ENCODE peak calls at places on chromosomes 12 and 14, in nine cellular contexts. One of them, this sample, is unnamed.
A peak's percentile ranks its signal among the peaks of the same experiment; 100 is the strongest.

GRCh38 chr14:95497561-95498011 is 18.9 kb downstream of the SYNE3 start:
- DNase-seq in lung: no peak
- DNase-seq in esophagus squamous epithelium: no peak
- DNase-seq in astrocyte of the spinal cord: no peak
- DNase-seq in psoas muscle: no peak
- DNase-seq in CD4-positive, alpha-beta memory T cell: no peak
- DNase-seq in ovary: no peak
- DNase-seq in endothelial cell of umbilical vein: no peak
- DNase-seq in K562: no peak
- DNase-seq in this sample: peak; percentile 77

GRCh38 chr14:103923863-103924262 is 4.4 kb upstream of the TDRD9 start:
- DNase-seq in lung: no peak
- DNase-seq in esophagus squamous epithelium: no peak
- DNase-seq in astrocyte of the spinal cord: no peak
- DNase-seq in psoas muscle: no peak
- DNase-seq in CD4-positive, alpha-beta memory T cell: no peak
- DNase-seq in ovary: no peak
- DNase-seq in endothelial cell of umbilical vein: peak; percentile 87
- DNase-seq in K562: peak; percentile 54
- DNase-seq in this sample: no peak

GRCh38 chr14:95217391-95217900 is 60.1 kb upstream of the DICER1 start:
- DNase-seq in lung: no peak
- DNase-seq in esophagus squamous epithelium: no peak
- DNase-seq in astrocyte of the spinal cord: no peak
- DNase-seq in psoas muscle: no peak
- DNase-seq in CD4-positive, alpha-beta memory T cell: no peak
- DNase-seq in ovary: no peak
- DNase-seq in endothelial cell of umbilical vein: no peak
- DNase-seq in K562: no peak
- DNase-seq in this sample: no peak

GRCh38 chr14:102238131-102238530 is 66.8 kb downstream of the MOK start:
- DNase-seq in lung: no peak
- DNase-seq in esophagus squamous epithelium: no peak
- DNase-seq in astrocyte of the spinal cord: no peak
- DNase-seq in psoas muscle: no peak
- DNase-seq in CD4-positive, alpha-beta memory T cell: no peak
- DNase-seq in ovary: no peak
- DNase-seq in endothelial cell of umbilical vein: no peak
- DNase-seq in K562: no peak
- DNase-seq in this sample: no peak

GRCh38 chr12:109877504-109878246 is 2.7 kb downstream of the GLTP start:
- DNase-seq in lung: no peak
- DNase-seq in esophagus squamous epithelium: no peak
- DNase-seq in astrocyte of the spinal cord: no peak
- DNase-seq in psoas muscle: no peak
- DNase-seq in CD4-positive, alpha-beta memory T cell: no peak
- DNase-seq in ovary: no peak
- DNase-seq in endothelial cell of umbilical vein: no peak
- DNase-seq in K562: no peak
- DNase-seq in this sample: no peak

GRCh38 chr14:23379331-23380196 is 2.7 kb downstream of the CMTM5 start:
- DNase-seq in lung: peak; percentile 77
- DNase-seq in esophagus squamous epithelium: no peak
- DNase-seq in astrocyte of the spinal cord: peak; percentile 10
- DNase-seq in psoas muscle: peak; percentile 58
- DNase-seq in CD4-positive, alpha-beta memory T cell: peak; percentile 67
- DNase-seq in ovary: peak; percentile 52
- DNase-seq in endothelial cell of umbilical vein: peak; percentile 34
- DNase-seq in K562: peak; percentile 69
- DNase-seq in this sample: peak; percentile 68

GRCh38 chr14:61642246-61642982 is 52.9 kb upstream of the HIF1A start:
- DNase-seq in lung: no peak
- DNase-seq in esophagus squamous epithelium: no peak
- DNase-seq in astrocyte of the spinal cord: no peak
- DNase-seq in psoas muscle: no peak
- DNase-seq in CD4-positive, alpha-beta memory T cell: no peak
- DNase-seq in ovary: no peak
- DNase-seq in endothelial cell of umbilical vein: no peak
- DNase-seq in K562: no peak
- DNase-seq in this sample: no peak

GRCh38 chr14:84527706-84528105 is 1002.2 kb upstream of the FLRT2 start:
- DNase-seq in lung: no peak
- DNase-seq in esophagus squamous epithelium: no peak
- DNase-seq in astrocyte of the spinal cord: no peak
- DNase-seq in psoas muscle: no peak
- DNase-seq in CD4-positive, alpha-beta memory T cell: no peak
- DNase-seq in ovary: no peak
- DNase-seq in endothelial cell of umbilical vein: no peak
- DNase-seq in K562: no peak
- DNase-seq in this sample: no peak

GRCh38 chr12:9163392-9163791 is 44.8 kb downstream of the PZP start:
- DNase-seq in lung: no peak
- DNase-seq in esophagus squamous epithelium: no peak
- DNase-seq in astrocyte of the spinal cord: no peak
- DNase-seq in psoas muscle: no peak
- DNase-seq in CD4-positive, alpha-beta memory T cell: no peak
- DNase-seq in ovary: no peak
- DNase-seq in endothelial cell of umbilical vein: peak; percentile 93
- DNase-seq in K562: no peak
- DNase-seq in this sample: no peak

GRCh38 chr12:68481181-68481941 is 129.3 kb upstream of the RAP1B start:
- DNase-seq in lung: no peak
- DNase-seq in esophagus squamous epithelium: no peak
- DNase-seq in astrocyte of the spinal cord: no peak
- DNase-seq in psoas muscle: no peak
- DNase-seq in CD4-positive, alpha-beta memory T cell: no peak
- DNase-seq in ovary: no peak
- DNase-seq in endothelial cell of umbilical vein: no peak
- DNase-seq in K562: no peak
- DNase-seq in this sample: peak; percentile 75

DNA sequence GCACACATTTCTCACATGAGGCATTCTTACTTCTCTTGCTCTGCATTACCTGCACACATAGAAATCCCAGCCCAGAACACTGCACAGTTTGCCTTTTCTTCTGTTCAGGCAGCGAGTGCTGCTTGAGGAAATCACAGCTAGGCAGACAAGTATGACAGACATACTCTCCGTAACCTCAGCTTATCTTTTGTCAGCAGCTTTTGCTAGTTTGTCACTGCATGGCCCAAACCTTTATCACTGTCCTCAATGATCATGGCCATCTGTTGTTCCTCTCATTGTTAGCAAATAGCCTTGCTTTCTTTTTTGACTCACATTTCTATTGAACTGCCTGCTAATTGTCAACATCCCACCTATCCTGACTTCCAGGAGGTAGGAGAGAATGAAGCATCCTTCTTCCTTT is 5.3 kb downstream of the ZNF10 start:
- DNase-seq in lung: no peak
- DNase-seq in esophagus squamous epithelium: no peak
- DNase-seq in astrocyte of the spinal cord: no peak
- DNase-seq in psoas muscle: no peak
- DNase-seq in CD4-positive, alpha-beta memory T cell: no peak
- DNase-seq in ovary: no peak
- DNase-seq in endothelial cell of umbilical vein: no peak
- DNase-seq in K562: peak; percentile 42
- DNase-seq in this sample: no peak
- H3K4me3 ChIP-seq in lung: no peak overlapping the region
- H3K4me3 ChIP-seq in esophagus squamous epithelium: no peak overlapping the region
- H3K4me3 ChIP-seq in astrocyte of the spinal cord: no peak overlapping the region
- H3K4me3 ChIP-seq in psoas muscle: no peak overlapping the region
- H3K4me3 ChIP-seq in CD4-positive, alpha-beta memory T cell: no peak overlapping the region
- H3K4me3 ChIP-seq in ovary: no peak overlapping the region
- H3K4me3 ChIP-seq in endothelial cell of umbilical vein: no peak overlapping the region
- H3K4me3 ChIP-seq in K562: no peak overlapping the region
- H3K4me3 ChIP-seq in this sample: no peak overlapping the region

GRCh38 chr12:6959376-6960290 is 8.5 kb downstream of the PTPN6 start:
- DNase-seq in lung: no peak
- DNase-seq in esophagus squamous epithelium: no peak
- DNase-seq in astrocyte of the spinal cord: no peak
- DNase-seq in psoas muscle: peak; percentile 21
- DNase-seq in CD4-positive, alpha-beta memory T cell: no peak
- DNase-seq in ovary: no peak
- DNase-seq in endothelial cell of umbilical vein: no peak
- DNase-seq in K562: no peak
- DNase-seq in this sample: peak; percentile 31
- H3K4me3 ChIP-seq in lung: no peak overlapping the region
- H3K4me3 ChIP-seq in esophagus squamous epithelium: no peak overlapping the region
- H3K4me3 ChIP-seq in astrocyte of the spinal cord: no peak overlapping the region
- H3K4me3 ChIP-seq in psoas muscle: no peak overlapping the region
- H3K4me3 ChIP-seq in CD4-positive, alpha-beta memory T cell: peak overlapping the region; percentile 58
- H3K4me3 ChIP-seq in ovary: no peak overlapping the region
- H3K4me3 ChIP-seq in endothelial cell of umbilical vein: no peak overlapping the region
- H3K4me3 ChIP-seq in K562: no peak overlapping the region
- H3K4me3 ChIP-seq in this sample: peak overlapping the region; percentile 76

DNA sequence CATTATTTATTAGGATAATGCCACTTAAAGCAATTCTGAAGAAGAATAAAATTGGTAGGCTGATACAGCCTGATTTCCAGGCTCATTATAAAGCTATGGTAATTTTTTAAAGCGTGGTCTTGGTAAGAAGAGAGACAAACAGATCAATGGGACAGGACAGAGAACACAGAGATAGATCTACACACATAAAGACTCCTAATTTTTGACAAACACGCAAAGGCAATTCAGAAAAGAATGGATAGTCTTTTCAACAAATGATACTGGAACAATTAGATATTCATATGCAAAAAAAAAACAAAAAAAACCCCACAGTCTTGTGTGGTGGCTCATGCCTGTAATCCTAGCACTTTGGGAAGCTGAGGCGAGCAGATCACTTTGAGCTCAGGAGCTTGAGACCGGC is 25.9 kb upstream of the MEG3 start:
- DNase-seq in lung: no peak
- DNase-seq in esophagus squamous epithelium: no peak
- DNase-seq in astrocyte of the spinal cord: no peak
- DNase-seq in psoas muscle: no peak
- DNase-seq in CD4-positive, alpha-beta memory T cell: no peak
- DNase-seq in ovary: no peak
- DNase-seq in endothelial cell of umbilical vein: no peak
- DNase-seq in K562: no peak
- DNase-seq in this sample: no peak
- H3K4me3 ChIP-seq in lung: no peak overlapping the region
- H3K4me3 ChIP-seq in esophagus squamous epithelium: no peak overlapping the region
- H3K4me3 ChIP-seq in astrocyte of the spinal cord: no peak overlapping the region
- H3K4me3 ChIP-seq in psoas muscle: no peak overlapping the region
- H3K4me3 ChIP-seq in CD4-positive, alpha-beta memory T cell: no peak overlapping the region
- H3K4me3 ChIP-seq in ovary: no peak overlapping the region
- H3K4me3 ChIP-seq in endothelial cell of umbilical vein: no peak overlapping the region
- H3K4me3 ChIP-seq in K562: no peak overlapping the region
- H3K4me3 ChIP-seq in this sample: no peak overlapping the region

GRCh38 chr12:124386661-124387509 is 92.0 kb downstream of the RFLNA start:
- DNase-seq in lung: no peak
- DNase-seq in esophagus squamous epithelium: no peak
- DNase-seq in astrocyte of the spinal cord: no peak
- DNase-seq in psoas muscle: peak; percentile 42
- DNase-seq in CD4-positive, alpha-beta memory T cell: no peak
- DNase-seq in ovary: no peak
- DNase-seq in endothelial cell of umbilical vein: peak; percentile 18
- DNase-seq in K562: no peak
- DNase-seq in this sample: no peak

GRCh38 chr12:124389537-124390441 is 94.9 kb downstream of the RFLNA start:
- DNase-seq in lung: no peak
- DNase-seq in esophagus squamous epithelium: no peak
- DNase-seq in astrocyte of the spinal cord: no peak
- DNase-seq in psoas muscle: no peak
- DNase-seq in CD4-positive, alpha-beta memory T cell: no peak
- DNase-seq in ovary: peak; percentile 45
- DNase-seq in endothelial cell of umbilical vein: no peak
- DNase-seq in K562: no peak
- DNase-seq in this sample: no peak

GRCh38 chr12:124388679-124389536 is 94.0 kb downstream of the RFLNA start:
- DNase-seq in lung: peak; percentile 86
- DNase-seq in esophagus squamous epithelium: no peak
- DNase-seq in astrocyte of the spinal cord: peak; percentile 94
- DNase-seq in psoas muscle: peak; percentile 92
- DNase-seq in CD4-positive, alpha-beta memory T cell: peak; percentile 68
- DNase-seq in ovary: peak; percentile 88
- DNase-seq in endothelial cell of umbilical vein: peak; percentile 87
- DNase-seq in K562: no peak
- DNase-seq in this sample: peak; percentile 31

GRCh38 chr12:124387510-124387855 is 92.6 kb downstream of the RFLNA start:
- DNase-seq in lung: peak; percentile 47
- DNase-seq in esophagus squamous epithelium: no peak
- DNase-seq in astrocyte of the spinal cord: no peak
- DNase-seq in psoas muscle: peak; percentile 86
- DNase-seq in CD4-positive, alpha-beta memory T cell: no peak
- DNase-seq in ovary: no peak
- DNase-seq in endothelial cell of umbilical vein: peak; percentile 24
- DNase-seq in K562: no peak
- DNase-seq in this sample: no peak

GRCh38 chr12:124388038-124388676 is 93.3 kb downstream of the RFLNA start:
- DNase-seq in lung: no peak
- DNase-seq in esophagus squamous epithelium: no peak
- DNase-seq in astrocyte of the spinal cord: no peak
- DNase-seq in psoas muscle: no peak
- DNase-seq in CD4-positive, alpha-beta memory T cell: no peak
- DNase-seq in ovary: no peak
- DNase-seq in endothelial cell of umbilical vein: peak; percentile 8
- DNase-seq in K562: no peak
- DNase-seq in this sample: no peak
- H3K4me3 ChIP-seq in lung: peak overlapping the region; percentile 40
- H3K4me3 ChIP-seq in esophagus squamous epithelium: peak overlapping the region; percentile 1
- H3K4me3 ChIP-seq in astrocyte of the spinal cord: peak overlapping the region; percentile 90
- H3K4me3 ChIP-seq in psoas muscle: peak overlapping the region; percentile 79
- H3K4me3 ChIP-seq in CD4-positive, alpha-beta memory T cell: no peak overlapping the region
- H3K4me3 ChIP-seq in ovary: peak overlapping the region; percentile 47
- H3K4me3 ChIP-seq in endothelial cell of umbilical vein: peak overlapping the region; percentile 81
- H3K4me3 ChIP-seq in K562: no peak overlapping the region
- H3K4me3 ChIP-seq in this sample: no peak overlapping the region

DNA sequence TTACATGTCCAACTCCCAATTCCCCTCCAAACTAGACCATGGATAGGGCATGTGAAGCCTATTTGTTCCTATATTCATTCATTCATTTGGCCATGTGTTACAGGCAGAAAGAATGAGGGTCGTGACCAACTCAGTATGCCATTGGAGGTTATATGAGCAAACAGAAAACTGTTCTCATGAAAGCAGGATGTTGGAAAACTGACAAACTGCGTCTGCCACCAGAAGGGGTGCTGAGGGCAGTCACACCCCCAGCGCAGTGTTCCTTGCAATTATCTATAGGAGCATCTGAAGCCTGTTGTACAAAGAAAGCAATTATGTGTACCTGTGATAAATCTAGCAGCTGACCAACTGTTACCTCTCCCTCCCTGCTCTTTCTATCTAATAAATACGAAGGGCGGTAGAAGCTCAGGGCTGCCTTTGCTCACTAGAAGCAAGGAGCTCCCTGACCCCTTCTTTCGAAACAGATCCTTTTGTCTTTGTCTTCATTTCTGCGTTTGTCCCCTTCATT is 21.1 kb downstream of the ENTPD5 start:
- DNase-seq in lung: no peak
- DNase-seq in esophagus squamous epithelium: no peak
- DNase-seq in astrocyte of the spinal cord: no peak
- DNase-seq in psoas muscle: no peak
- DNase-seq in CD4-positive, alpha-beta memory T cell: no peak
- DNase-seq in ovary: no peak
- DNase-seq in endothelial cell of umbilical vein: no peak
- DNase-seq in K562: no peak
- DNase-seq in this sample: no peak
- H3K4me3 ChIP-seq in lung: no peak overlapping the region
- H3K4me3 ChIP-seq in esophagus squamous epithelium: no peak overlapping the region
- H3K4me3 ChIP-seq in astrocyte of the spinal cord: no peak overlapping the region
- H3K4me3 ChIP-seq in psoas muscle: no peak overlapping the region
- H3K4me3 ChIP-seq in CD4-positive, alpha-beta memory T cell: no peak overlapping the region
- H3K4me3 ChIP-seq in ovary: no peak overlapping the region
- H3K4me3 ChIP-seq in endothelial cell of umbilical vein: no peak overlapping the region
- H3K4me3 ChIP-seq in K562: no peak overlapping the region
- H3K4me3 ChIP-seq in this sample: no peak overlapping the region